ENCODE peak calls at places on chromosome 5, in eight cellular contexts. G is A549; J is CD8-positive, alpha-beta T cell; M is RWPE2; O is heart right ventricle; I is left ventricle myocardium superior; R is left cardiac atrium; C is activated CD8-positive, alpha-beta T cell treated with anti-CD3 and anti-CD28 coated beads, Interleukin-2, amount 10 ng/mL, durations not matched to agents 7 days and 5 days. B is an unnamed sample.

GRCh38 chr5:79050513-79050912 is 19.0 kb downstream of the DMGDH start:
- ATAC-seq in G (no peak), J (no peak), M (no peak), O (no peak), I (no peak), R (no peak), C (no peak), B (no peak)

GRCh38 chr5:50623666-50624065 is 42.8 kb upstream of the PARP8 start:
- ATAC-seq in G (no peak), J (no peak), M (peak), O (no peak), I (no peak), R (no peak), C (no peak), B (no peak)

GRCh38 chr5:142758062-142758802 is 11.9 kb upstream of the ARHGAP26 start:
- ATAC-seq in G (no peak), J (no peak), M (no peak), O (peak), I (peak), R (no peak), C (peak), B (no peak)

GRCh38 chr5:43895876-43896275 is 292.9 kb downstream of the NNT start:
- ATAC-seq in G (no peak), J (no peak), M (no peak), O (no peak), I (no peak), R (no peak), C (no peak), B (no peak)

GRCh38 chr5:62340979-62341378 is 35.0 kb downstream of the KIF2A start:
- ATAC-seq in G (no peak), J (no peak), M (no peak), O (no peak), I (no peak), R (no peak), C (no peak), B (no peak)

GRCh38 chr5:37989884-37990283 is 150.0 kb upstream of the GDNF start:
- ATAC-seq in G (no peak), J (no peak), M (no peak), O (no peak), I (no peak), R (no peak), C (no peak), B (no peak)

GRCh38 chr5:87139795-87140194 is 127.9 kb upstream of the RASA1 start:
- ATAC-seq in G (no peak), J (no peak), M (peak), O (no peak), I (no peak), R (no peak), C (no peak), B (no peak)

GRCh38 chr5:79181419-79182022 is 54.4 kb upstream of the JMY start:
- ATAC-seq in G (peak), J (no peak), M (peak), O (no peak), I (peak), R (peak), C (no peak), B (peak)

GRCh38 chr5:124580925-124581821 is 165.3 kb downstream of the ZNF608 start:
- ATAC-seq in G (peak), J (no peak), M (no peak), O (no peak), I (no peak), R (no peak), C (no peak), B (no peak)

GRCh38 chr5:141717043-141717442 is 35.0 kb upstream of the ARAP3 start:
- ATAC-seq in G (no peak), J (no peak), M (no peak), O (no peak), I (no peak), R (no peak), C (no peak), B (no peak)

GRCh38 chr5:150406120-150407096 is 6.3 kb downstream of the CD74 start:
- ATAC-seq in G (no peak), J (no peak), M (no peak), O (no peak), I (no peak), R (no peak), C (no peak), B (no peak)

GRCh38 chr5:169125571-169125970 is 175.4 kb downstream of the SLIT3 start:
- ATAC-seq in G (no peak), J (no peak), M (no peak), O (no peak), I (no peak), R (no peak), C (no peak), B (no peak)

GRCh38 chr5:180370861-180371641 is 17.9 kb upstream of the GFPT2 start:
- ATAC-seq in G (no peak), J (no peak), M (no peak), O (peak), I (peak), R (no peak), C (no peak), B (peak)